ENCODE peak calls at places on chromosomes 6 and 20, in seven cellular contexts. J is choroid plexus epithelial cell, F is testis, C is astrocyte of the spinal cord, Q is NB4, P is transverse colon, I is fibroblast of the aortic adventitia. Z is an unnamed sample.

GRCh38 chr20:2756056-2756611 is 44.3 kb downstream of the CPXM1 start:
- DNase-seq in J (peak), F (peak), C (peak), Q (peak), P (no peak), I (peak), Z (peak)

GRCh38 chr6:14070457-14070856 is 47.1 kb upstream of the CD83 start:
- DNase-seq in J (no peak), F (no peak), C (no peak), Q (no peak), P (no peak), I (peak), Z (no peak)

GRCh38 chr6:111306104-111306888 is 176.7 kb downstream of the REV3L start:
- DNase-seq in J (no peak), F (no peak), C (no peak), Q (no peak), P (no peak), I (no peak), Z (peak)

GRCh38 chr6:166454692-166455515 is 72.2 kb upstream of the MPC1 start:
- DNase-seq in J (no peak), F (no peak), C (no peak), Q (no peak), P (no peak), I (no peak), Z (no peak)

GRCh38 chr20:24754691-24755090 is 194.4 kb upstream of the CST7 start:
- DNase-seq in J (no peak), F (no peak), C (no peak), Q (no peak), P (no peak), I (no peak), Z (no peak)

GRCh38 chr20:43789593-43789992 is 62.8 kb upstream of the GTSF1L start:
- DNase-seq in J (no peak), F (no peak), C (no peak), Q (no peak), P (no peak), I (no peak), Z (no peak)

GRCh38 chr6:2346078-2346477 is 100.7 kb upstream of the GMDS start:
- DNase-seq in J (no peak), F (no peak), C (no peak), Q (no peak), P (no peak), I (no peak), Z (no peak)

GRCh38 chr6:143842902-143843688 is at the start of gene LTV1:
- DNase-seq in J (peak), F (peak), C (peak), Q (peak), P (peak), I (peak), Z (peak)

GRCh38 chr20:50848846-50849673 is 54.2 kb downstream of the BCAS4 start:
- DNase-seq in J (peak), F (peak), C (no peak), Q (no peak), P (peak), I (no peak), Z (peak)

GRCh38 chr6:13357551-13358075 is 29.3 kb upstream of the TBC1D7 start:
- DNase-seq in J (peak), F (no peak), C (peak), Q (no peak), P (no peak), I (peak), Z (peak)

GRCh38 chr6:97703661-97704060 is 420.6 kb upstream of the MMS22L start:
- DNase-seq in J (no peak), F (no peak), C (peak), Q (no peak), P (no peak), I (no peak), Z (no peak)

GRCh38 chr20:17624070-17624469 is 54.2 kb downstream of the DSTN start:
- DNase-seq in J (no peak), F (no peak), C (no peak), Q (no peak), P (no peak), I (no peak), Z (peak)

GRCh38 chr20:46056970-46057855 is 28.2 kb downstream of the SLC12A5 start:
- DNase-seq in J (peak), F (peak), C (peak), Q (peak), P (no peak), I (peak), Z (peak)
- H3K4me3 ChIP-seq in J (no peak), F (peak), C (no peak), Q (no peak), P (no peak), I (no peak), Z (peak)

GRCh38 chr6:150767585-150768164 is 97.8 kb upstream of the MTHFD1L start:
- DNase-seq in J (peak), F (no peak), C (peak), Q (no peak), P (no peak), I (peak), Z (no peak)
- H3K4me3 ChIP-seq in J (no peak), F (no peak), C (no peak), Q (no peak), P (no peak), I (peak), Z (no peak)

GRCh38 chr6:80728340-80728739 is 621.9 kb downstream of the BCKDHB start:
- DNase-seq in J (no peak), F (no peak), C (no peak), Q (no peak), P (no peak), I (no peak), Z (no peak)

GRCh38 chr6:80728830-80729229 is 622.4 kb downstream of the BCKDHB start:
- DNase-seq in J (no peak), F (no peak), C (no peak), Q (no peak), P (no peak), I (no peak), Z (no peak)

DNA sequence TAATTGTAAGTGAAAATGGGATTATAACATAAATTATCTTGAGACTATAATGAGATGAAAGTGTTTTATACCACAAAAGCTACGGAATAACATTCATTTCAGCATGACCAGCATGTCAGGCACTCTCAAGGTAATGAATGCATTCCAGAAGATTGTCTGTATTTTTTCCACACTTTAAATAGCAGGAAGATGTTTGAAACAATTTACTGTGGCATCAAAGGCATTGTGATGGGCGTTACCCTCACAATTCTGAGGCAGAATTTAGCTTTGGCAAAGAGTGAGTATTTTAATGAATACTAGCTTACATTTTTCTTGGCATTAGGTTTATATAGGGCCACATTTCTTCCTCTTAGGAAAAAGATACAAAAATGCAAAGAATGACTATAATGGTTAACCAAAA is 627.2 kb downstream of the BCKDHB start:
- DNase-seq in J (no peak), F (no peak), C (peak), Q (no peak), P (no peak), I (peak), Z (no peak)
- H3K4me3 ChIP-seq in J (no peak), F (no peak), C (no peak), Q (no peak), P (no peak), I (no peak), Z (no peak)

GRCh38 chr6:108165714-108166663 is at the start of gene NR2E1:
- DNase-seq in J (peak), F (no peak), C (peak), Q (no peak), P (no peak), I (peak), Z (peak)

GRCh38 chr6:108167449-108167903 is 1.7 kb downstream of the NR2E1 start:
- DNase-seq in J (no peak), F (no peak), C (no peak), Q (no peak), P (no peak), I (no peak), Z (peak)

GRCh38 chr6:108168026-108168463 is 2.2 kb downstream of the NR2E1 start:
- DNase-seq in J (no peak), F (no peak), C (no peak), Q (no peak), P (no peak), I (no peak), Z (peak)

GRCh38 chr6:108168501-108168979 is 2.7 kb downstream of the NR2E1 start:
- DNase-seq in J (peak), F (peak), C (peak), Q (peak), P (peak), I (no peak), Z (peak)

GRCh38 chr6:108166664-108167448 is 1.0 kb downstream of the NR2E1 start:
- DNase-seq in J (no peak), F (no peak), C (no peak), Q (no peak), P (no peak), I (no peak), Z (peak)
- H3K4me3 ChIP-seq in J (no peak), F (peak), C (no peak), Q (no peak), P (no peak), I (no peak), Z (peak)

GRCh38 chr6:75528423-75528822 is 34.8 kb upstream of the FILIP1 start:
- DNase-seq in J (no peak), F (no peak), C (no peak), Q (no peak), P (no peak), I (peak), Z (no peak)

GRCh38 chr6:75526502-75527127 is 33.0 kb upstream of the FILIP1 start:
- DNase-seq in J (peak), F (peak), C (peak), Q (peak), P (peak), I (peak), Z (peak)

GRCh38 chr6:75525682-75526081 is 32.1 kb upstream of the FILIP1 start:
- DNase-seq in J (no peak), F (no peak), C (no peak), Q (no peak), P (no peak), I (no peak), Z (no peak)

DNA sequence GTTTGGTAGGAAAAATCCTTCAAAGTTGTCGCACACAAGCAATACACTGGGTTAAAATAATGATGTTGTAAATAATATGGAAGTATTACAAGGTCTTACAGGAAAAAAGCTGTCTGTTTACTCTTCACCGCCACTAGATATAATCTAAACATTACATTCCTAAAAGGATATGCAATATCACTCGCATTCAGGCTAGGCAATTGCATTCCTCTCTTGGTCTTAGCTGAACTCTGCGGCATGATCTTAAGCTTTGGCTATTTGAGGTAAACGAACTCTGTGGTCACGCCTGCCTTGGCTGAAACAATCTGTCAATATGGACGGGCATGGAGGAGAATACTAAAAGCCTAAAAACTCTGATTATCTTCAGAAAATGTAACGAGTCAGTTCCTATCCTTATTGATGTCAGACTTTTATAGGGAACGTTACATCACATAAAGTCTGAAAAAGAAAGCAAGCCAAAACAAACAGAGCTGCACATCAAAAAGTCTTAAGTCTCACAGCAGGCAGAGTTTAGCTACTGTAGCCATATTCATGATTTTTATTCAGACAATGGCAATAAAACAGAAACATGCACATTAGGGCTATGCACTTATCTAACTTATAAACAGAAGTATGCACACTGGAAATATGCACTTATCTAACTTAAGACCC is 30.8 kb upstream of the FILIP1 start:
- DNase-seq in J (peak), F (no peak), C (peak), Q (no peak), P (no peak), I (peak), Z (no peak)
- H3K4me3 ChIP-seq in J (no peak), F (no peak), C (no peak), Q (no peak), P (no peak), I (no peak), Z (no peak)

GRCh38 chr6:27957526-27957925 is 485 bp downstream of the OR2B6 start:
- DNase-seq in J (no peak), F (no peak), C (no peak), Q (no peak), P (no peak), I (no peak), Z (no peak)
- H3K4me3 ChIP-seq in J (no peak), F (no peak), C (no peak), Q (no peak), P (no peak), I (no peak), Z (no peak)

Z was measured in H7.